ENCODE peak calls at places on chromosomes 16 and 17, in eight cellular contexts. T, Q, V, C, B, A, L and E are unnamed samples.

GRCh38 chr16:31135535-31136286 is at the start of gene PRSS8:
- DNase-seq in T (no peak), Q (no peak), V (no peak), C (no peak), B (peak), A (peak), L (no peak), E (no peak)

GRCh38 chr16:70592106-70592571 is 54.2 kb upstream of the IL34 start:
- DNase-seq in T (no peak), Q (no peak), V (no peak), C (no peak), B (no peak), A (no peak), L (no peak), E (no peak)

GRCh38 chr17:14442798-14443553 is 142.1 kb downstream of the HS3ST3B1 start:
- DNase-seq in T (no peak), Q (no peak), V (no peak), C (no peak), B (no peak), A (no peak), L (no peak), E (no peak)

GRCh38 chr16:87971933-87972332 is 20.7 kb downstream of the BANP start:
- DNase-seq in T (no peak), Q (no peak), V (no peak), C (no peak), B (peak), A (no peak), L (no peak), E (no peak)

GRCh38 chr16:85819711-85820110 is 20.2 kb downstream of the COX4I1 start:
- DNase-seq in T (no peak), Q (no peak), V (no peak), C (no peak), B (no peak), A (peak), L (no peak), E (peak)

GRCh38 chr17:64162575-64162974 is 32.6 kb upstream of the ERN1 start:
- DNase-seq in T (no peak), Q (no peak), V (no peak), C (no peak), B (no peak), A (no peak), L (no peak), E (no peak)

GRCh38 chr17:57508706-57509105 is 236.4 kb downstream of the CCDC182 start:
- DNase-seq in T (no peak), Q (no peak), V (no peak), C (no peak), B (no peak), A (no peak), L (no peak), E (no peak)

GRCh38 chr16:26330654-26331053 is 638.9 kb downstream of the HS3ST4 start:
- DNase-seq in T (no peak), Q (no peak), V (no peak), C (no peak), B (no peak), A (no peak), L (no peak), E (no peak)

GRCh38 chr17:43530303-43531081 is 15.6 kb downstream of the ETV4 start:
- DNase-seq in T (no peak), Q (peak), V (peak), C (no peak), B (peak), A (peak), L (no peak), E (peak)

GRCh38 chr17:10266477-10266876 is 68.1 kb upstream of the GAS7 start:
- DNase-seq in T (no peak), Q (no peak), V (no peak), C (no peak), B (no peak), A (no peak), L (no peak), E (no peak)

GRCh38 chr16:28597692-28598261 is 927 bp upstream of the SULT1A2 start:
- DNase-seq in T (no peak), Q (no peak), V (peak), C (no peak), B (no peak), A (no peak), L (no peak), E (no peak)

GRCh38 chr17:47423406-47424295 is 99.9 kb downstream of the EFCAB13 start:
- DNase-seq in T (no peak), Q (peak), V (no peak), C (peak), B (peak), A (peak), L (no peak), E (peak)

GRCh38 chr17:27362909-27363308 is 69.0 kb downstream of the WSB1 start:
- DNase-seq in T (no peak), Q (no peak), V (no peak), C (no peak), B (no peak), A (no peak), L (no peak), E (no peak)

GRCh38 chr17:81735181-81736102 is 23.4 kb downstream of the SLC25A10 start:
- DNase-seq in T (no peak), Q (no peak), V (no peak), C (peak), B (peak), A (peak), L (no peak), E (no peak)

GRCh38 chr16:7871371-7871770 is 538.7 kb downstream of the RBFOX1 start:
- DNase-seq in T (no peak), Q (no peak), V (no peak), C (no peak), B (no peak), A (no peak), L (no peak), E (no peak)

GRCh38 chr16:68246121-68246520 is 948 bp downstream of the PLA2G15 start:
- DNase-seq in T (no peak), Q (no peak), V (no peak), C (no peak), B (no peak), A (no peak), L (no peak), E (no peak)

GRCh38 chr17:4849011-4849536 is 15.9 kb downstream of the MINK1 start:
- DNase-seq in T (no peak), Q (no peak), V (no peak), C (peak), B (no peak), A (peak), L (no peak), E (no peak)

GRCh38 chr16:53081032-53081424 is 26.2 kb downstream of the CHD9 start:
- DNase-seq in T (no peak), Q (no peak), V (no peak), C (no peak), B (no peak), A (no peak), L (no peak), E (no peak)

GRCh38 chr17:29918922-29919856 is 10.8 kb downstream of the SSH2 start:
- DNase-seq in T (no peak), Q (no peak), V (no peak), C (no peak), B (peak), A (peak), L (no peak), E (peak)

GRCh38 chr17:64608571-64608981 is 53.5 kb downstream of the SMURF2 start:
- DNase-seq in T (no peak), Q (no peak), V (no peak), C (no peak), B (no peak), A (no peak), L (no peak), E (peak)

GRCh38 chr17:29874931-29875596 is 55.0 kb downstream of the SSH2 start:
- DNase-seq in T (no peak), Q (no peak), V (peak), C (no peak), B (no peak), A (no peak), L (no peak), E (no peak)